ENCODE peak calls at places on chromosomes 5 and 9, in nine cellular contexts. One of them, this sample, is unnamed.

GRCh38 chr5:37770791-37771190 is 69.0 kb downstream of the GDNF start:
- DNase-seq in effector memory CD4-positive, alpha-beta T cell: no peak
- DNase-seq in lung: no peak
- DNase-seq in coronary artery: no peak
- DNase-seq in CD4-positive, alpha-beta memory T cell: no peak
- DNase-seq in tibial artery: no peak
- DNase-seq in mesendoderm: no peak
- DNase-seq in aorta: no peak
- DNase-seq in CD8-positive, alpha-beta memory T cell: no peak
- DNase-seq in this sample: no peak

GRCh38 chr5:122076669-122077450 is 1.2 kb downstream of the LOX start:
- DNase-seq in effector memory CD4-positive, alpha-beta T cell: no peak
- DNase-seq in lung: peak; percentile 80
- DNase-seq in coronary artery: peak; percentile 91
- DNase-seq in CD4-positive, alpha-beta memory T cell: peak; percentile 4
- DNase-seq in tibial artery: peak; percentile 91
- DNase-seq in mesendoderm: peak; percentile 85
- DNase-seq in aorta: peak; percentile 94
- DNase-seq in CD8-positive, alpha-beta memory T cell: no peak
- DNase-seq in this sample: peak; percentile 79

GRCh38 chr5:173778784-173779304 is 109.3 kb upstream of the CPEB4 start:
- DNase-seq in effector memory CD4-positive, alpha-beta T cell: no peak
- DNase-seq in lung: no peak
- DNase-seq in coronary artery: no peak
- DNase-seq in CD4-positive, alpha-beta memory T cell: no peak
- DNase-seq in tibial artery: no peak
- DNase-seq in mesendoderm: no peak
- DNase-seq in aorta: no peak
- DNase-seq in CD8-positive, alpha-beta memory T cell: no peak
- DNase-seq in this sample: no peak

GRCh38 chr9:22129633-22130032 is 120.5 kb upstream of the CDKN2B start:
- DNase-seq in effector memory CD4-positive, alpha-beta T cell: no peak
- DNase-seq in lung: no peak
- DNase-seq in coronary artery: no peak
- DNase-seq in CD4-positive, alpha-beta memory T cell: no peak
- DNase-seq in tibial artery: no peak
- DNase-seq in mesendoderm: no peak
- DNase-seq in aorta: no peak
- DNase-seq in CD8-positive, alpha-beta memory T cell: no peak
- DNase-seq in this sample: no peak

GRCh38 chr9:134690946-134691694 is 49.5 kb downstream of the COL5A1 start:
- DNase-seq in effector memory CD4-positive, alpha-beta T cell: no peak
- DNase-seq in lung: no peak
- DNase-seq in coronary artery: no peak
- DNase-seq in CD4-positive, alpha-beta memory T cell: no peak
- DNase-seq in tibial artery: peak; percentile 61
- DNase-seq in mesendoderm: no peak
- DNase-seq in aorta: peak; percentile 54
- DNase-seq in CD8-positive, alpha-beta memory T cell: no peak
- DNase-seq in this sample: peak; percentile 29

GRCh38 chr5:65475336-65475735 is 6.4 kb downstream of the ADAMTS6 start:
- DNase-seq in effector memory CD4-positive, alpha-beta T cell: no peak
- DNase-seq in lung: no peak
- DNase-seq in coronary artery: no peak
- DNase-seq in CD4-positive, alpha-beta memory T cell: no peak
- DNase-seq in tibial artery: no peak
- DNase-seq in mesendoderm: no peak
- DNase-seq in aorta: no peak
- DNase-seq in CD8-positive, alpha-beta memory T cell: no peak
- DNase-seq in this sample: no peak

GRCh38 chr9:36945999-36946398 is 88.1 kb downstream of the PAX5 start:
- DNase-seq in effector memory CD4-positive, alpha-beta T cell: no peak
- DNase-seq in lung: no peak
- DNase-seq in coronary artery: no peak
- DNase-seq in CD4-positive, alpha-beta memory T cell: no peak
- DNase-seq in tibial artery: no peak
- DNase-seq in mesendoderm: no peak
- DNase-seq in aorta: no peak
- DNase-seq in CD8-positive, alpha-beta memory T cell: no peak
- DNase-seq in this sample: no peak

GRCh38 chr5:127031147-127031862 is 947 bp upstream of the MARCHF3 start:
- DNase-seq in effector memory CD4-positive, alpha-beta T cell: no peak
- DNase-seq in lung: no peak
- DNase-seq in coronary artery: no peak
- DNase-seq in CD4-positive, alpha-beta memory T cell: peak; percentile 13
- DNase-seq in tibial artery: peak; percentile 66
- DNase-seq in mesendoderm: no peak
- DNase-seq in aorta: no peak
- DNase-seq in CD8-positive, alpha-beta memory T cell: peak; percentile 3
- DNase-seq in this sample: peak; percentile 67

GRCh38 chr9:138097501-138097991 is 220.0 kb downstream of the CACNA1B start:
- DNase-seq in effector memory CD4-positive, alpha-beta T cell: no peak
- DNase-seq in lung: no peak
- DNase-seq in coronary artery: peak; percentile 58
- DNase-seq in CD4-positive, alpha-beta memory T cell: no peak
- DNase-seq in tibial artery: peak; percentile 50
- DNase-seq in mesendoderm: no peak
- DNase-seq in aorta: peak; percentile 34
- DNase-seq in CD8-positive, alpha-beta memory T cell: no peak
- DNase-seq in this sample: no peak

GRCh38 chr9:121734465-121734864 is 83.0 kb downstream of the DAB2IP start:
- DNase-seq in effector memory CD4-positive, alpha-beta T cell: no peak
- DNase-seq in lung: no peak
- DNase-seq in coronary artery: no peak
- DNase-seq in CD4-positive, alpha-beta memory T cell: no peak
- DNase-seq in tibial artery: no peak
- DNase-seq in mesendoderm: no peak
- DNase-seq in aorta: no peak
- DNase-seq in CD8-positive, alpha-beta memory T cell: no peak
- DNase-seq in this sample: no peak

GRCh38 chr9:108151161-108151586 is 661.6 kb upstream of the KLF4 start:
- DNase-seq in effector memory CD4-positive, alpha-beta T cell: no peak
- DNase-seq in lung: no peak
- DNase-seq in coronary artery: no peak
- DNase-seq in CD4-positive, alpha-beta memory T cell: no peak
- DNase-seq in tibial artery: no peak
- DNase-seq in mesendoderm: no peak
- DNase-seq in aorta: no peak
- DNase-seq in CD8-positive, alpha-beta memory T cell: no peak
- DNase-seq in this sample: peak; percentile 60

GRCh38 chr9:530681-531080 is 310.8 kb upstream of the DMRT1 start:
- DNase-seq in effector memory CD4-positive, alpha-beta T cell: no peak
- DNase-seq in lung: no peak
- DNase-seq in coronary artery: no peak
- DNase-seq in CD4-positive, alpha-beta memory T cell: no peak
- DNase-seq in tibial artery: peak; percentile 74
- DNase-seq in mesendoderm: no peak
- DNase-seq in aorta: peak; percentile 81
- DNase-seq in CD8-positive, alpha-beta memory T cell: no peak
- DNase-seq in this sample: peak; percentile 53

GRCh38 chr5:167819406-167819805 is 472.0 kb upstream of the WWC1 start:
- DNase-seq in effector memory CD4-positive, alpha-beta T cell: no peak
- DNase-seq in lung: no peak
- DNase-seq in coronary artery: no peak
- DNase-seq in CD4-positive, alpha-beta memory T cell: no peak
- DNase-seq in tibial artery: no peak
- DNase-seq in mesendoderm: no peak
- DNase-seq in aorta: no peak
- DNase-seq in CD8-positive, alpha-beta memory T cell: no peak
- DNase-seq in this sample: no peak

GRCh38 chr9:122122468-122122867 is 29.4 kb upstream of the TTLL11 start:
- DNase-seq in effector memory CD4-positive, alpha-beta T cell: no peak
- DNase-seq in lung: no peak
- DNase-seq in coronary artery: no peak
- DNase-seq in CD4-positive, alpha-beta memory T cell: no peak
- DNase-seq in tibial artery: no peak
- DNase-seq in mesendoderm: no peak
- DNase-seq in aorta: peak; percentile 61
- DNase-seq in CD8-positive, alpha-beta memory T cell: no peak
- DNase-seq in this sample: no peak

GRCh38 chr5:55427157-55427556 is 107.6 kb downstream of the PLPP1 start:
- DNase-seq in effector memory CD4-positive, alpha-beta T cell: no peak
- DNase-seq in lung: no peak
- DNase-seq in coronary artery: no peak
- DNase-seq in CD4-positive, alpha-beta memory T cell: no peak
- DNase-seq in tibial artery: no peak
- DNase-seq in mesendoderm: no peak
- DNase-seq in aorta: no peak
- DNase-seq in CD8-positive, alpha-beta memory T cell: no peak
- DNase-seq in this sample: no peak

GRCh38 chr5:176810084-176810597 is at the start of gene UNC5A:
- DNase-seq in effector memory CD4-positive, alpha-beta T cell: peak; percentile 23
- DNase-seq in lung: no peak
- DNase-seq in coronary artery: no peak
- DNase-seq in CD4-positive, alpha-beta memory T cell: peak; percentile 53
- DNase-seq in tibial artery: no peak
- DNase-seq in mesendoderm: peak; percentile 73
- DNase-seq in aorta: no peak
- DNase-seq in CD8-positive, alpha-beta memory T cell: peak; percentile 16
- DNase-seq in this sample: no peak

GRCh38 chr5:176180339-176180738 is 57.9 kb upstream of the SIMC1 start:
- DNase-seq in effector memory CD4-positive, alpha-beta T cell: no peak
- DNase-seq in lung: no peak
- DNase-seq in coronary artery: no peak
- DNase-seq in CD4-positive, alpha-beta memory T cell: no peak
- DNase-seq in tibial artery: no peak
- DNase-seq in mesendoderm: no peak
- DNase-seq in aorta: no peak
- DNase-seq in CD8-positive, alpha-beta memory T cell: no peak
- DNase-seq in this sample: no peak

GRCh38 chr9:68719847-68720246 is 14.8 kb downstream of the PIP5K1B start:
- DNase-seq in effector memory CD4-positive, alpha-beta T cell: no peak
- DNase-seq in lung: no peak
- DNase-seq in coronary artery: no peak
- DNase-seq in CD4-positive, alpha-beta memory T cell: no peak
- DNase-seq in tibial artery: no peak
- DNase-seq in mesendoderm: no peak
- DNase-seq in aorta: no peak
- DNase-seq in CD8-positive, alpha-beta memory T cell: no peak
- DNase-seq in this sample: no peak

GRCh38 chr9:92119581-92119980 is 4.4 kb upstream of the SPTLC1 start:
- DNase-seq in effector memory CD4-positive, alpha-beta T cell: no peak
- DNase-seq in lung: no peak
- DNase-seq in coronary artery: no peak
- DNase-seq in CD4-positive, alpha-beta memory T cell: no peak
- DNase-seq in tibial artery: no peak
- DNase-seq in mesendoderm: no peak
- DNase-seq in aorta: no peak
- DNase-seq in CD8-positive, alpha-beta memory T cell: no peak
- DNase-seq in this sample: no peak
- H3K4me3 ChIP-seq in effector memory CD4-positive, alpha-beta T cell: no peak overlapping the region
- H3K4me3 ChIP-seq in lung: no peak overlapping the region
- H3K4me3 ChIP-seq in coronary artery: no peak overlapping the region
- H3K4me3 ChIP-seq in CD4-positive, alpha-beta memory T cell: no peak overlapping the region
- H3K4me3 ChIP-seq in tibial artery: no peak overlapping the region
- H3K4me3 ChIP-seq in mesendoderm: no peak overlapping the region
- H3K4me3 ChIP-seq in aorta: no peak overlapping the region
- H3K4me3 ChIP-seq in CD8-positive, alpha-beta memory T cell: no peak overlapping the region
- H3K4me3 ChIP-seq in this sample: no peak overlapping the region

DNA sequence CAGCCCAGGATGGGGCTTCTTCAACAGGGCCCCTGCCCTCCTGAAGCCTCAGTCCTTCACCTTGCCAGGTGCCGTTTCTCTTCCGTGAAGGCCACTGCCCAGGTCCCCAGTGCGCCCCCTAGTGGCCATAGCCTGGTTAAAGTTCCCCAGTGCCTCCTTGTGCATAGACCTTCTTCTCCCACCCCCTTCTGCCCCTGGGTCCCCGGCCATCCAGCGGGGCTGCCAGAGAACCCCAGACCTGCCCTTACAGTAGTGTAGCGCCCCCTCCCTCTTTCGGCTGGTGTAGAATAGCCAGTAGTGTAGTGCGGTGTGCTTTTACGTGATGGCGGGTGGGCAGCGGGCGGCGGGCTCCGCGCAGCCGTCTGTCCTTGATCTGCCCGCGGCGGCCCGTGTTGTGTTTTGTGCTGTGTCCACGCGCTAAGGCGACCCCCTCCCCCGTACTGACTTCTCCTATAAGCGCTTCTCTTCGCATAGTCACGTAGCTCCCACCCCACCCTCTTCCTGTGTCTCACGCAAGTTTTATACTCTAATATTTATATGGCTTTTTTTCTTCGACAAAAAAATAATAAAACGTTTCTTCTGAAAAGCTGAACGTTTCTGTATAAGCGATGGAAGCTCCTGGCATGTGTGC is 23.6 kb downstream of the PCDHGC5 start:
- DNase-seq in effector memory CD4-positive, alpha-beta T cell: peak; percentile 66
- DNase-seq in lung: peak; percentile 90
- DNase-seq in coronary artery: no peak
- DNase-seq in CD4-positive, alpha-beta memory T cell: peak; percentile 76
- DNase-seq in tibial artery: peak; percentile 92
- DNase-seq in mesendoderm: peak; percentile 97
- DNase-seq in aorta: peak; percentile 95
- DNase-seq in CD8-positive, alpha-beta memory T cell: peak; percentile 81
- DNase-seq in this sample: peak; percentile 91
- H3K4me3 ChIP-seq in effector memory CD4-positive, alpha-beta T cell: peak overlapping the region; percentile 56
- H3K4me3 ChIP-seq in lung: no peak overlapping the region
- H3K4me3 ChIP-seq in coronary artery: peak overlapping the region; percentile 82
- H3K4me3 ChIP-seq in CD4-positive, alpha-beta memory T cell: peak overlapping the region; percentile 49
- H3K4me3 ChIP-seq in tibial artery: peak overlapping the region; percentile 66
- H3K4me3 ChIP-seq in mesendoderm: peak overlapping the region; percentile 40
- H3K4me3 ChIP-seq in aorta: peak overlapping the region; percentile 71
- H3K4me3 ChIP-seq in CD8-positive, alpha-beta memory T cell: peak overlapping the region; percentile 65
- H3K4me3 ChIP-seq in this sample: peak overlapping the region; percentile 57

DNA sequence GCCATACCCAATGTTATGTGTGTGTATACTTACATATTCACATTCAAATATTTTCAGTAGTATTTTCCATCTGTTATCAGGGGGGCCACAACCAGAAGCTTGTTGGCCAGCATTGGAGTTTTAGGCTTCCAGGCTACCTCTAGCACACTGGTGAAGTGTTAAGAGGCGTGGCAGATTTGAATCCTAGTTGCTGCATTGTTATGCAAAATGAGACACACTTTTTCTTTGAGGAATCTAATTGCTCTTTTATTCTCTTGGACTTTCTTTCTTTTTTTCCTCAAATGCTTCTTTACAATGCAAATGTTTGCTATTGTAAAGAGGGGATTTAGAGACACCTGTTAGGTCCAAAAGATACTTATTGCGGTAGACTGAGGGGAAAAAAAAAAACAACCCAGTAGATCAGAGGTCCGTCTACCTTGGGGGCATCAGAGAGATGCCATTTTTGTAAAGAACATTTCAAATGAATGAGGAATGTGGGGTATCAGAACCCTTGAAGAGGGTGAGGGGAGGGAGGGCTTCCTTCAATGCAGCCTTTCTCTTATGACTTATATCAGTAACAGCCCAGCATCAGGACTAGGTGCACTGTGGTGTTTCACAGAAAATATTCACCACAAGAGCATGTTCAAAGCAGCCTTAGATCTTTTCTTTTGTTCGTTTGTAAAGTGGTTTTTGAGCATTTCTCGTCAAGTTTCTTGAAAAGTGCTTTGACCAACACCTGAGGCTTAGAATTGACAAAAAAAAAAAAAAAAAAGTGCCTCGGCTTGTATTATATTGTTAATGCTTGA is 3.8 kb downstream of the SMARCA2 start:
- DNase-seq in effector memory CD4-positive, alpha-beta T cell: no peak
- DNase-seq in lung: no peak
- DNase-seq in coronary artery: no peak
- DNase-seq in CD4-positive, alpha-beta memory T cell: peak; percentile 58
- DNase-seq in tibial artery: no peak
- DNase-seq in mesendoderm: no peak
- DNase-seq in aorta: no peak
- DNase-seq in CD8-positive, alpha-beta memory T cell: no peak
- DNase-seq in this sample: no peak
- H3K4me3 ChIP-seq in effector memory CD4-positive, alpha-beta T cell: peak overlapping the region; percentile 92
- H3K4me3 ChIP-seq in lung: peak overlapping the region; percentile 13
- H3K4me3 ChIP-seq in coronary artery: peak overlapping the region; percentile 82
- H3K4me3 ChIP-seq in CD4-positive, alpha-beta memory T cell: peak overlapping the region; percentile 98
- H3K4me3 ChIP-seq in tibial artery: peak overlapping the region; percentile 67
- H3K4me3 ChIP-seq in mesendoderm: no peak overlapping the region
- H3K4me3 ChIP-seq in aorta: peak overlapping the region; percentile 95
- H3K4me3 ChIP-seq in CD8-positive, alpha-beta memory T cell: peak overlapping the region; percentile 92
- H3K4me3 ChIP-seq in this sample: peak overlapping the region; percentile 97

GRCh38 chr9:124001445-124001799 is 10.1 kb upstream of the LHX2 start:
- DNase-seq in effector memory CD4-positive, alpha-beta T cell: no peak
- DNase-seq in lung: no peak
- DNase-seq in coronary artery: no peak
- DNase-seq in CD4-positive, alpha-beta memory T cell: no peak
- DNase-seq in tibial artery: peak; percentile 9
- DNase-seq in mesendoderm: no peak
- DNase-seq in aorta: no peak
- DNase-seq in CD8-positive, alpha-beta memory T cell: no peak
- DNase-seq in this sample: no peak
- H3K4me3 ChIP-seq in effector memory CD4-positive, alpha-beta T cell: no peak overlapping the region
- H3K4me3 ChIP-seq in lung: no peak overlapping the region
- H3K4me3 ChIP-seq in coronary artery: no peak overlapping the region
- H3K4me3 ChIP-seq in CD4-positive, alpha-beta memory T cell: no peak overlapping the region
- H3K4me3 ChIP-seq in tibial artery: no peak overlapping the region
- H3K4me3 ChIP-seq in mesendoderm: no peak overlapping the region
- H3K4me3 ChIP-seq in aorta: no peak overlapping the region
- H3K4me3 ChIP-seq in CD8-positive, alpha-beta memory T cell: no peak overlapping the region
- H3K4me3 ChIP-seq in this sample: no peak overlapping the region

This sample was measured in right cardiac atrium.